ENCODE peak calls at places on chromosome 13, in four cellular contexts. G, I, U and C are unnamed samples.

GRCh38 chr13:93776936-93777335 is 550.3 kb downstream of the GPC6 start:
- DNase-seq in I (no peak), G (no peak), U (no peak), C (no peak)

GRCh38 chr13:23701646-23702045 is 131.4 kb downstream of the TNFRSF19 start:
- DNase-seq in G (no peak), I (no peak), U (no peak), C (no peak)

GRCh38 chr13:105442941-105443340 is 1092.5 kb downstream of the EFNB2 start:
- DNase-seq in U (peak), G (no peak), I (no peak), C (no peak)

GRCh38 chr13:34201050-34201913 is 383.3 kb downstream of the RFC3 start:
- DNase-seq in G (no peak), U (no peak), I (no peak), C (no peak)

GRCh38 chr13:75636339-75637095 is 387 bp downstream of the LMO7 start:
- DNase-seq in U (no peak), I (peak), G (peak), C (peak)

GRCh38 chr13:26658972-26659371 is 101.5 kb downstream of the WASF3 start:
- DNase-seq in G (no peak), U (no peak), I (no peak), C (no peak)

GRCh38 chr13:113863511-113864302 is at the start of gene GAS6:
- DNase-seq in U (no peak), G (peak), I (no peak), C (peak)

GRCh38 chr13:29954082-29955043 is 103.9 kb upstream of the UBL3 start:
- DNase-seq in G (no peak), U (no peak), I (peak), C (no peak)

GRCh38 chr13:43319617-43320444 is 296.4 kb downstream of the DNAJC15 start:
- DNase-seq in U (no peak), G (no peak), I (no peak), C (no peak)

GRCh38 chr13:41610426-41610825 is 153.1 kb downstream of the RGCC start:
- DNase-seq in G (no peak), I (no peak), U (no peak), C (no peak)

GRCh38 chr13:30129411-30129810 is 177.9 kb downstream of the KATNAL1 start:
- DNase-seq in U (no peak), I (no peak), G (no peak), C (no peak)

GRCh38 chr13:50244913-50245574 is 229.8 kb downstream of the KCNRG start:
- DNase-seq in U (no peak), G (no peak), I (no peak), C (no peak)

GRCh38 chr13:110559429-110559943 is 2.0 kb downstream of the RAB20 start:
- DNase-seq in U (no peak), I (no peak), G (no peak), C (no peak)

GRCh38 chr13:66128692-66129269 is 1101.4 kb downstream of the PCDH9 start:
- DNase-seq in G (peak), I (no peak), U (no peak), C (no peak)

GRCh38 chr13:97255515-97255999 is 33.4 kb downstream of the MBNL2 start:
- DNase-seq in I (no peak), G (no peak), U (no peak), C (no peak)